ENCODE peak calls at places on chromosomes 16 and 17, in five cellular contexts. One of them, this sample, is unnamed.

GRCh38 chr16:68404736-68405345 is 43.5 kb downstream of the SMPD3 start:
- DNase-seq in choroid plexus epithelial cell: no peak
- DNase-seq in lower leg skin: no peak
- DNase-seq in breast epithelium: peak
- DNase-seq in heart right ventricle: no peak
- DNase-seq in this sample: no peak

GRCh38 chr17:17269926-17270773 is 10.9 kb downstream of the COPS3 start:
- DNase-seq in heart right ventricle: no peak
- DNase-seq in lower leg skin: no peak
- DNase-seq in breast epithelium: no peak
- DNase-seq in choroid plexus epithelial cell: peak
- DNase-seq in this sample: no peak

GRCh38 chr17:62782730-62783260 is 25.3 kb downstream of the MARCHF10 start:
- DNase-seq in heart right ventricle: no peak
- DNase-seq in lower leg skin: no peak
- DNase-seq in breast epithelium: no peak
- DNase-seq in choroid plexus epithelial cell: no peak
- DNase-seq in this sample: no peak

GRCh38 chr17:40576113-40576740 is 11.0 kb upstream of the CCR7 start:
- DNase-seq in heart right ventricle: no peak
- DNase-seq in breast epithelium: no peak
- DNase-seq in lower leg skin: no peak
- DNase-seq in choroid plexus epithelial cell: no peak
- DNase-seq in this sample: no peak

GRCh38 chr16:86034421-86034919 is 135.5 kb downstream of the IRF8 start:
- DNase-seq in lower leg skin: no peak
- DNase-seq in breast epithelium: no peak
- DNase-seq in heart right ventricle: no peak
- DNase-seq in choroid plexus epithelial cell: no peak
- DNase-seq in this sample: no peak

GRCh38 chr17:31824771-31825360 is 34.2 kb downstream of the COPRS start:
- DNase-seq in breast epithelium: no peak
- DNase-seq in heart right ventricle: no peak
- DNase-seq in lower leg skin: no peak
- DNase-seq in choroid plexus epithelial cell: no peak
- DNase-seq in this sample: no peak

GRCh38 chr16:50302472-50303005 is 36.2 kb downstream of the ADCY7 start:
- DNase-seq in choroid plexus epithelial cell: no peak
- DNase-seq in breast epithelium: no peak
- DNase-seq in heart right ventricle: no peak
- DNase-seq in lower leg skin: no peak
- DNase-seq in this sample: peak

GRCh38 chr16:54286067-54286329 is 589 bp downstream of the IRX3 start:
- DNase-seq in heart right ventricle: no peak
- DNase-seq in breast epithelium: no peak
- DNase-seq in choroid plexus epithelial cell: no peak
- DNase-seq in lower leg skin: no peak
- DNase-seq in this sample: no peak

GRCh38 chr17:7912927-7913524 is 3.1 kb downstream of the RNF227 start:
- DNase-seq in heart right ventricle: peak
- DNase-seq in lower leg skin: peak
- DNase-seq in breast epithelium: no peak
- DNase-seq in choroid plexus epithelial cell: peak
- DNase-seq in this sample: no peak

GRCh38 chr17:29167393-29168078 is 12.7 kb downstream of the MYO18A start:
- DNase-seq in breast epithelium: no peak
- DNase-seq in heart right ventricle: no peak
- DNase-seq in lower leg skin: no peak
- DNase-seq in choroid plexus epithelial cell: no peak
- DNase-seq in this sample: no peak

GRCh38 chr17:13004336-13004735 is 13.5 kb downstream of the ELAC2 start:
- DNase-seq in heart right ventricle: no peak
- DNase-seq in lower leg skin: no peak
- DNase-seq in choroid plexus epithelial cell: no peak
- DNase-seq in breast epithelium: no peak
- DNase-seq in this sample: no peak

GRCh38 chr17:13001991-13002615 is 15.7 kb downstream of the ELAC2 start:
- DNase-seq in breast epithelium: no peak
- DNase-seq in choroid plexus epithelial cell: no peak
- DNase-seq in heart right ventricle: no peak
- DNase-seq in lower leg skin: no peak
- DNase-seq in this sample: no peak

GRCh38 chr17:13002761-13003453 is 14.9 kb downstream of the ELAC2 start:
- DNase-seq in lower leg skin: peak
- DNase-seq in breast epithelium: peak
- DNase-seq in choroid plexus epithelial cell: peak
- DNase-seq in heart right ventricle: peak
- DNase-seq in this sample: peak

GRCh38 chr17:13003927-13004326 is 13.9 kb downstream of the ELAC2 start:
- DNase-seq in breast epithelium: no peak
- DNase-seq in lower leg skin: no peak
- DNase-seq in choroid plexus epithelial cell: no peak
- DNase-seq in heart right ventricle: no peak
- DNase-seq in this sample: no peak

DNA sequence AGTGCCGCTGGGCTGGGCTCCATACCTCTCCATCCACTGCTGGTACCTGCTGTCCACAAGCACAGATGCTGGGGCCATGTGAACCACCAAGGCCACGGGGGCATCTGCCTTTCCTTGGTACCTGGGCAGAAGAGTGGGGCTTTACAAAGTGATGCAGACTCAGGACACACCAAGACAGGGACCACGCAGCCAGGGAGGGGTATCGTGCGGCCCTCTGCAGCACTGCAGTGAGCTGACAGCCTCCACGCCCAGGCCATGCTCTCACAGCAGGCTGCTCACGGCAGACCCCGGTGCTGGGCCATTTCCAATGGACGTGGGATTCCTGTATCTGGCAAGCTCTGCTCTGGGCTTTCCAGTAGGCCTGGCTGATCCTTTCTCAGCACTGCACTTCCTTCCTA is 14.4 kb downstream of the ELAC2 start:
- DNase-seq in heart right ventricle: no peak
- DNase-seq in breast epithelium: no peak
- DNase-seq in choroid plexus epithelial cell: no peak
- DNase-seq in lower leg skin: no peak
- DNase-seq in this sample: no peak
- TF ChIP-seq CTCF in heart right ventricle: peak
- TF ChIP-seq CTCF in breast epithelium: no peak
- TF ChIP-seq CTCF in choroid plexus epithelial cell: no peak
- TF ChIP-seq CTCF in lower leg skin: no peak
- TF ChIP-seq CTCF in this sample: peak

DNA sequence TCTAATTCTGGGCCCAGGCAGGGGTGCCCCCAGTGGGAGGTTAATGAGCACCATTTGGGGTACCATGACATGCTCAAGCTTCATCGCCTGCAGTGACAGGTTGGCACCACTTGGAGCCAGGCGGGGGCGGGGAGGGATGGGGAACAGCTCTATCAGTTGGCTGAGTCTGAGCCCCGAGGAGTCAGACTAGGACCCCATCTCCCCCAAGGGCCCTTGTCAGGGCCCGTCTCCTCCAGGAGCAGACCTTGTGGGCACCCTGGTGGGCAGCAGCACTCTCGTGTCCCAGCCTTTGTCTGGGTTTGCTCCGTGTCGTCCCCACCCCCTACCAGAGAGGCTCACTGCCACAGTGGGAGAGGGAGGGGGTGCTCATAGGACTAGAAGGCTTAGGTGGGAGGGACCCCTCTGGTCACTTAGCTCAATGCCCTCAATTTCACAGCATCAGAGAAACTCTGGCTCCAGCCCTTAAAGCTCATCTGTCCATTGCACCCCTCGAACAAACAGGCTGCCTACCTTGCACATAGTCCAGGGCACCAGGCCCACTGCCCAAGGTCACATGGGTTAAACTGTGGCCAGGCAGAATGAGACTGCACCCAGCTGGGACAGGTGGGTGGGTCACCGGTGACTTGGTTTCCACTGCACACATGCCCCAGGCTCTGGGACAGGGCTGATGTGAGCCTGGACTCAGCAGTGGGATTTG is 4.1 kb downstream of the PPP1R9B start:
- DNase-seq in choroid plexus epithelial cell: no peak
- DNase-seq in breast epithelium: no peak
- DNase-seq in heart right ventricle: no peak
- DNase-seq in lower leg skin: no peak
- DNase-seq in this sample: no peak
- TF ChIP-seq CTCF in choroid plexus epithelial cell: no peak
- TF ChIP-seq CTCF in breast epithelium: no peak
- TF ChIP-seq CTCF in heart right ventricle: peak
- TF ChIP-seq CTCF in lower leg skin: no peak
- TF ChIP-seq CTCF in this sample: peak

GRCh38 chr17:81912441-81913309 is 1.5 kb upstream of the PCYT2 start:
- DNase-seq in heart right ventricle: no peak
- DNase-seq in lower leg skin: no peak
- DNase-seq in breast epithelium: no peak
- DNase-seq in choroid plexus epithelial cell: no peak
- DNase-seq in this sample: no peak
- TF ChIP-seq CTCF in heart right ventricle: no peak
- TF ChIP-seq CTCF in lower leg skin: no peak
- TF ChIP-seq CTCF in breast epithelium: no peak
- TF ChIP-seq CTCF in choroid plexus epithelial cell: no peak
- TF ChIP-seq CTCF in this sample: no peak

GRCh38 chr17:39235555-39236221 is 9.9 kb upstream of the STAC2 start:
- DNase-seq in choroid plexus epithelial cell: peak
- DNase-seq in lower leg skin: no peak
- DNase-seq in heart right ventricle: no peak
- DNase-seq in breast epithelium: no peak
- DNase-seq in this sample: no peak
- TF ChIP-seq CTCF in choroid plexus epithelial cell: peak
- TF ChIP-seq CTCF in lower leg skin: no peak
- TF ChIP-seq CTCF in heart right ventricle: peak
- TF ChIP-seq CTCF in breast epithelium: peak
- TF ChIP-seq CTCF in this sample: peak

GRCh38 chr17:64413505-64413904 is 22.8 kb upstream of the PECAM1 start:
- DNase-seq in choroid plexus epithelial cell: no peak
- DNase-seq in lower leg skin: no peak
- DNase-seq in breast epithelium: no peak
- DNase-seq in heart right ventricle: no peak
- DNase-seq in this sample: no peak
- TF ChIP-seq CTCF in choroid plexus epithelial cell: no peak
- TF ChIP-seq CTCF in lower leg skin: no peak
- TF ChIP-seq CTCF in breast epithelium: no peak
- TF ChIP-seq CTCF in heart right ventricle: no peak
- TF ChIP-seq CTCF in this sample: no peak

DNA sequence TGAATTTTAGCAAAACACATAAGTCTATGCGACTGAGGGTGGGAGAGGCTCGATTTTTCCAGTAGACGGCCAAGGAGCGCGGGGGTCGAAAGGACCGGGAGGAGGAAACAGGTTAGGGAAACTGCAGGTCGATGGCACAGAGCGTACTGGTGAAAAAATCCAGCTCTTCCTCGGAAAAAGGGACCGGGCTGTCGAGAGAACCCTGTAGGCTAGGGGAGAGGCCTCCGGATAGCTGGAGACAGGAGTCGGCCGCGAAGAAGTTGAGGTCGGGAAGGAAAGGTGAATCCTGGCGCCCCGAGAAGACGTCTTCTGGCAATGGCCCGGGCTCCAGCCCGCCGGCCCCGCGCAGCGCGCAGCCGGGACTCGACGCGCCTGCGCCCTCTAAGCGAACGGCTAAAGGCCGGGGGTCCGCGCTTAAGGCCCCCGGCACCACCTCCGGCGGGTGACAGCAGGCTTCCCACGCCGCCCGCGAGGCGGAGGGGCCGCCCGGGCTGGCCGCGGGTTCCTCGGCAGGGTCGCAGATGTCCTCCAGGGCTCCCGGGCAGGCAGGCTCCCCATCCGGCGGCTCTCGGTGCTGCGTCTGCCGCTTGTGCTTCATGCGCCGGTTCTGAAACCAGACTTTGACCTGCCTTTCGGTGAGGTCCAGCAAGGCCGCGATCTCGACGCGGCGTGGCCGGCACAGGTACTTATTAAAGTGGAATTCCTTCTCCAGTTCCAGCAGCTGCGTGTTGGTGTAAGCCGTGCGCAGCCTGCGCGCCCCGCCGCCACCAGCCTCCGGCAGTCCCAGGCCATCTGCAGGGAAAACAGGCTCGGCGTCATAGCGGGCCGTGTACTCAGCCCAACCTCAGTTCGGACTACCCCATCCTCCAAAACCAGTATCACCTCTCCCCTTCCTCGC is 1.7 kb downstream of the HOXB2 start:
- DNase-seq in choroid plexus epithelial cell: peak
- DNase-seq in lower leg skin: no peak
- DNase-seq in heart right ventricle: peak
- DNase-seq in breast epithelium: no peak
- DNase-seq in this sample: no peak
- TF ChIP-seq CTCF in choroid plexus epithelial cell: no peak
- TF ChIP-seq CTCF in lower leg skin: no peak
- TF ChIP-seq CTCF in heart right ventricle: peak
- TF ChIP-seq CTCF in breast epithelium: peak
- TF ChIP-seq CTCF in this sample: peak

GRCh38 chr17:64230551-64231408 is 32.3 kb downstream of the TEX2 start:
- DNase-seq in breast epithelium: no peak
- DNase-seq in heart right ventricle: no peak
- DNase-seq in choroid plexus epithelial cell: peak
- DNase-seq in lower leg skin: no peak
- DNase-seq in this sample: no peak
- TF ChIP-seq CTCF in breast epithelium: no peak
- TF ChIP-seq CTCF in heart right ventricle: no peak
- TF ChIP-seq CTCF in choroid plexus epithelial cell: peak
- TF ChIP-seq CTCF in lower leg skin: no peak
- TF ChIP-seq CTCF in this sample: no peak

GRCh38 chr16:58026705-58027340 is 1.3 kb downstream of the MMP15 start:
- DNase-seq in heart right ventricle: no peak
- DNase-seq in choroid plexus epithelial cell: no peak
- DNase-seq in breast epithelium: no peak
- DNase-seq in lower leg skin: no peak
- DNase-seq in this sample: no peak
- TF ChIP-seq CTCF in heart right ventricle: no peak
- TF ChIP-seq CTCF in choroid plexus epithelial cell: no peak
- TF ChIP-seq CTCF in breast epithelium: no peak
- TF ChIP-seq CTCF in lower leg skin: no peak
- TF ChIP-seq CTCF in this sample: peak

GRCh38 chr16:886084-886543 is 84.7 kb downstream of the LMF1 start:
- DNase-seq in heart right ventricle: no peak
- DNase-seq in choroid plexus epithelial cell: no peak
- DNase-seq in lower leg skin: no peak
- DNase-seq in breast epithelium: no peak
- DNase-seq in this sample: no peak
- TF ChIP-seq CTCF in heart right ventricle: no peak
- TF ChIP-seq CTCF in choroid plexus epithelial cell: no peak
- TF ChIP-seq CTCF in lower leg skin: no peak
- TF ChIP-seq CTCF in breast epithelium: no peak
- TF ChIP-seq CTCF in this sample: no peak

This sample was measured in type B pancreatic cell.